ENCODE peak calls at places on chromosomes 6 and 20, in six cellular contexts. U is cardiac muscle cell, L is RWPE1, B is HL-60, C is kidney, T is OCI-LY7. Z is an unnamed sample.

GRCh38 chr6:30077218-30077617 is 1.6 kb upstream of the RNF39 start:
- DNase-seq in U (no peak), L (no peak), B (no peak), C (no peak), T (no peak), Z (no peak)

GRCh38 chr6:154154389-154154967 is 115.4 kb downstream of the OPRM1 start:
- DNase-seq in U (peak), L (peak), B (peak), C (no peak), T (peak), Z (peak)

GRCh38 chr6:14228571-14228970 is 111.0 kb downstream of the CD83 start:
- DNase-seq in U (no peak), L (no peak), B (no peak), C (peak), T (peak), Z (no peak)

GRCh38 chr20:63628246-63628975 is 1.5 kb upstream of the GMEB2 start:
- DNase-seq in U (no peak), L (peak), B (peak), C (peak), T (peak), Z (no peak)

GRCh38 chr20:58078741-58079522 is 149.5 kb downstream of the ANKRD60 start:
- DNase-seq in U (no peak), L (no peak), B (no peak), C (no peak), T (no peak), Z (no peak)

GRCh38 chr6:54813901-54814300 is 32.7 kb upstream of the FAM83B start:
- DNase-seq in U (no peak), L (no peak), B (no peak), C (no peak), T (no peak), Z (no peak)

GRCh38 chr20:39277185-39277584 is 315.0 kb downstream of the DHX35 start:
- DNase-seq in U (no peak), L (no peak), B (no peak), C (no peak), T (no peak), Z (no peak)

GRCh38 chr20:1924910-1925861 is 30.0 kb downstream of the SIRPA start:
- DNase-seq in U (no peak), L (no peak), B (no peak), C (no peak), T (no peak), Z (no peak)

GRCh38 chr20:36830791-36831691 is 44.9 kb upstream of the TLDC2 start:
- DNase-seq in U (peak), L (no peak), B (no peak), C (no peak), T (no peak), Z (no peak)

GRCh38 chr20:35503281-35503680 is 26.2 kb downstream of the C20orf173 start:
- DNase-seq in U (no peak), L (no peak), B (no peak), C (no peak), T (no peak), Z (no peak)

GRCh38 chr6:109483744-109484075 is 691 bp upstream of the ZBTB24 start:
- DNase-seq in U (no peak), L (no peak), B (no peak), C (no peak), T (no peak), Z (no peak)

GRCh38 chr6:36615018-36615761 is 21.0 kb downstream of the SRSF3 start:
- DNase-seq in U (peak), L (peak), B (peak), C (no peak), T (peak), Z (peak)

GRCh38 chr6:82611751-82612150 is 248.1 kb downstream of the TPBG start:
- DNase-seq in U (no peak), L (no peak), B (no peak), C (no peak), T (no peak), Z (no peak)

GRCh38 chr6:57013501-57013900 is 33.0 kb upstream of the KIAA1586 start:
- DNase-seq in U (no peak), L (peak), B (no peak), C (no peak), T (no peak), Z (no peak)

GRCh38 chr6:97656706-97657350 is 373.8 kb upstream of the MMS22L start:
- DNase-seq in U (no peak), L (no peak), B (no peak), C (no peak), T (no peak), Z (no peak)

GRCh38 chr6:32148722-32149576 is 2.8 kb downstream of the PRRT1 start:
- DNase-seq in U (no peak), L (peak), B (no peak), C (peak), T (no peak), Z (peak)

GRCh38 chr6:25485820-25486559 is 166.0 kb upstream of the SCGN start:
- DNase-seq in U (peak), L (no peak), B (no peak), C (no peak), T (no peak), Z (no peak)

GRCh38 chr20:45014671-45015415 is 48.5 kb downstream of the STK4 start:
- DNase-seq in U (no peak), L (no peak), B (no peak), C (no peak), T (no peak), Z (no peak)

GRCh38 chr6:158672726-158673125 is 22.9 kb downstream of the SYTL3 start:
- DNase-seq in U (no peak), L (no peak), B (no peak), C (no peak), T (no peak), Z (no peak)

GRCh38 chr6:92577077-92577719 is 842.2 kb downstream of the EPHA7 start:
- DNase-seq in U (no peak), L (no peak), B (no peak), C (peak), T (no peak), Z (no peak)

GRCh38 chr6:142313284-142313683 is 11.5 kb downstream of the ADGRG6 start:
- DNase-seq in U (no peak), L (no peak), B (no peak), C (no peak), T (no peak), Z (no peak)

GRCh38 chr20:20327756-20328155 is 40.1 kb upstream of the INSM1 start:
- DNase-seq in U (no peak), L (peak), B (no peak), C (no peak), T (no peak), Z (no peak)

GRCh38 chr6:100801036-100801435 is 80.1 kb downstream of the ASCC3 start:
- DNase-seq in U (no peak), L (no peak), B (no peak), C (no peak), T (no peak), Z (no peak)

GRCh38 chr6:111113731-111114438 is 26.6 kb downstream of the SLC16A10 start:
- DNase-seq in U (peak), L (no peak), B (no peak), C (no peak), T (no peak), Z (peak)

GRCh38 chr6:54244430-54244829 is 63.8 kb upstream of the TINAG start:
- DNase-seq in U (peak), L (peak), B (no peak), C (no peak), T (peak), Z (no peak)

GRCh38 chr6:91063362-91063761 is 476.5 kb upstream of the MAP3K7 start:
- DNase-seq in U (no peak), L (no peak), B (no peak), C (no peak), T (no peak), Z (no peak)

GRCh38 chr6:129609635-129610034 is 100.3 kb downstream of the ARHGAP18 start:
- DNase-seq in U (no peak), L (no peak), B (no peak), C (no peak), T (no peak), Z (no peak)

GRCh38 chr6:118652051-118652699 is 784 bp upstream of the CEP85L start:
- DNase-seq in U (no peak), L (no peak), B (no peak), C (no peak), T (peak), Z (no peak)

GRCh38 chr6:100203391-100203790 is 209.4 kb upstream of the MCHR2 start:
- DNase-seq in U (no peak), L (peak), B (peak), C (no peak), T (no peak), Z (no peak)

GRCh38 chr20:4961746-4962145 is 39.6 kb downstream of the SLC23A2 start:
- DNase-seq in U (no peak), L (no peak), B (peak), C (no peak), T (no peak), Z (peak)

GRCh38 chr6:73145690-73146089 is 79.6 kb downstream of the KHDC1L start:
- DNase-seq in U (no peak), L (no peak), B (no peak), C (no peak), T (peak), Z (peak)

GRCh38 chr6:138833819-138834539 is 38.1 kb downstream of the ECT2L start:
- DNase-seq in U (peak), L (no peak), B (no peak), C (no peak), T (no peak), Z (no peak)

GRCh38 chr6:22026160-22026678 is 270.6 kb downstream of the PRL start:
- DNase-seq in U (no peak), L (no peak), B (no peak), C (no peak), T (no peak), Z (no peak)

GRCh38 chr6:10418862-10419748 is 4.2 kb upstream of the TFAP2A start:
- DNase-seq in U (no peak), L (peak), B (no peak), C (peak), T (no peak), Z (no peak)

GRCh38 chr20:15594296-15594695 is 979.0 kb downstream of the KIF16B start:
- DNase-seq in U (no peak), L (peak), B (no peak), C (no peak), T (no peak), Z (no peak)

GRCh38 chr20:15600565-15600964 is 972.7 kb downstream of the KIF16B start:
- DNase-seq in U (no peak), L (no peak), B (no peak), C (no peak), T (no peak), Z (no peak)

GRCh38 chr20:15596220-15596875 is 976.9 kb downstream of the KIF16B start:
- DNase-seq in U (no peak), L (no peak), B (no peak), C (no peak), T (no peak), Z (no peak)

GRCh38 chr20:15599961-15600360 is 973.3 kb downstream of the KIF16B start:
- DNase-seq in U (no peak), L (no peak), B (no peak), C (no peak), T (no peak), Z (no peak)

GRCh38 chr20:15597306-15597705 is 975.9 kb downstream of the KIF16B start:
- DNase-seq in U (no peak), L (no peak), B (no peak), C (no peak), T (no peak), Z (no peak)
- H3K27ac ChIP-seq in U (no peak), L (no peak), B (no peak), C (no peak), T (no peak), Z (no peak)

GRCh38 chr6:160788806-160789205 is 86.8 kb downstream of the PLG start:
- DNase-seq in U (no peak), L (no peak), B (no peak), C (no peak), T (no peak), Z (no peak)
- H3K27ac ChIP-seq in U (no peak), L (no peak), B (no peak), C (no peak), T (no peak), Z (no peak)

GRCh38 chr20:8082025-8082424 is 50.0 kb upstream of the PLCB1 start:
- DNase-seq in U (no peak), L (peak), B (no peak), C (no peak), T (peak), Z (no peak)

GRCh38 chr20:8076505-8077498 is 55.3 kb upstream of the PLCB1 start:
- DNase-seq in U (no peak), L (no peak), B (no peak), C (no peak), T (no peak), Z (no peak)

GRCh38 chr20:8079976-8080375 is 52.1 kb upstream of the PLCB1 start:
- DNase-seq in U (no peak), L (no peak), B (no peak), C (no peak), T (no peak), Z (no peak)

GRCh38 chr20:8074931-8075330 is 55.4 kb upstream of the TMX4 start:
- DNase-seq in U (no peak), L (no peak), B (no peak), C (no peak), T (no peak), Z (no peak)

DNA sequence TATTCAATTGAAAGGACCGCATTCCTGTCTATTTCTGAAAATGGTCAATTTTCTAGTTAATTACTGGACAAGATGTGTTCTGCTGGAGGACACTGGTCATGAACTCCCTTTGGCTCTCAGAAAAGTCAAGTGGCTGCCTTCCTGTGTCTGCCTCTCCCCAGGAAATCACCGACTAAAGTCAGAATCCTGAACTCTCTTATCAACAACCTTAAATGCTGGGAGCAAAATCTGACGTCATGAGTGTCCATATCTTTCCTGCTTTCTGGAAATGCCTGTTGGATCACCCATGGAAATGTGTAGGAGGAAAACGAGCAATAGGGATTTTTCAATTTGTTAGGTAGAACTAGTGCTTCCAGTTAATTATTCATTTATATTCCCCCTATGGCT is 53.5 kb upstream of the PLCB1 start:
- DNase-seq in U (peak), L (no peak), B (no peak), C (no peak), T (no peak), Z (no peak)
- H3K27ac ChIP-seq in U (no peak), L (no peak), B (no peak), C (no peak), T (no peak), Z (no peak)

GRCh38 chr6:136249336-136249735 is 775 bp downstream of the MTFR2 start:
- DNase-seq in U (no peak), L (no peak), B (no peak), C (no peak), T (peak), Z (no peak)

GRCh38 chr6:136249811-136250685 is at the start of gene MTFR2:
- DNase-seq in U (peak), L (peak), B (peak), C (peak), T (peak), Z (peak)

GRCh38 chr6:136252441-136252840 is 2.3 kb upstream of the MTFR2 start:
- DNase-seq in U (no peak), L (no peak), B (no peak), C (no peak), T (no peak), Z (no peak)

GRCh38 chr6:136251394-136251793 is 1.3 kb upstream of the MTFR2 start:
- DNase-seq in U (no peak), L (no peak), B (no peak), C (no peak), T (no peak), Z (no peak)

DNA sequence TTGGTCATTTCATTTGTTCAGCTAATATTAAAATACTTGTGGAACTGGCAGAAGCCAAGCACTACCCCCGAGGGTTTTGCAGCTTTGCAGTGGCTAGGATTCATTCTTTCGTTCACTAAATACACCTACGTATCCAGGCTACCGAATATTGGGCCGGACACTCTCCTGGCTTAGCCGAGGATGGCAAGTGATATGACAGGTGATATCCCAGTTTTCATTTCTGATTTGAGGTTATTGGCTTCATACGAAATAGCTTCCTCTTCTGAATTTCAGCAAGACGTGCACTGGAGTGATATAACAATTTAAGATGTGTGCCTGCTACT is 536 bp upstream of the MTFR2 start:
- DNase-seq in U (no peak), L (peak), B (no peak), C (no peak), T (no peak), Z (no peak)
- H3K27ac ChIP-seq in U (no peak), L (peak), B (peak), C (no peak), T (peak), Z (no peak)

GRCh38 chr6:34859951-34860350 is 27.9 kb downstream of the TAF11 start:
- DNase-seq in U (no peak), L (no peak), B (no peak), C (no peak), T (no peak), Z (no peak)
- H3K27ac ChIP-seq in U (peak), L (no peak), B (no peak), C (no peak), T (no peak), Z (no peak)